ENCODE peak calls at places on chromosomes 2 and 18, in four cellular contexts. Y, K, W and M are unnamed samples.

GRCh38 chr2:12402440-12403139 is 314.1 kb upstream of the TRIB2 start:
- DNase-seq in K (no peak), Y (no peak), W (no peak), M (no peak)

GRCh38 chr2:70036290-70036689 is 51.0 kb upstream of the PCBP1 start:
- DNase-seq in K (no peak), Y (no peak), W (no peak), M (no peak)

GRCh38 chr18:12766986-12767433 is 64.2 kb downstream of the PSMG2 start:
- DNase-seq in W (no peak), Y (no peak), K (no peak), M (no peak)

GRCh38 chr2:43236256-43236655 is 9.8 kb upstream of the ZFP36L2 start:
- DNase-seq in Y (no peak), W (no peak), K (no peak), M (no peak)

GRCh38 chr18:31486165-31486564 is 11.8 kb upstream of the DSG2 start:
- DNase-seq in W (no peak), K (no peak), Y (no peak), M (no peak)

GRCh38 chr18:79732721-79733025 is 53.1 kb downstream of the CTDP1 start:
- DNase-seq in K (no peak), W (no peak), Y (no peak), M (no peak)

GRCh38 chr2:216525972-216526371 is 27.3 kb downstream of the RPL37A start:
- DNase-seq in K (no peak), Y (no peak), W (no peak), M (no peak)

GRCh38 chr2:111161971-111162370 is 41.3 kb downstream of the BCL2L11 start:
- DNase-seq in Y (no peak), W (peak), K (no peak), M (no peak)

GRCh38 chr2:237189799-237190198 is 104.1 kb downstream of the COPS8 start:
- DNase-seq in Y (no peak), K (no peak), W (no peak), M (no peak)

GRCh38 chr2:193561054-193561453 is 1366.3 kb upstream of the TMEFF2 start:
- DNase-seq in Y (no peak), K (no peak), W (no peak), M (no peak)

GRCh38 chr2:176830362-176830761 is 382.2 kb upstream of the HNRNPA3 start:
- DNase-seq in Y (no peak), K (no peak), W (peak), M (no peak)

GRCh38 chr2:197322729-197323720 is 12.4 kb upstream of the ANKRD44 start:
- DNase-seq in Y (no peak), K (no peak), W (no peak), M (no peak)